ENCODE peak calls at places on chromosomes 13 and 19, in eight cellular contexts. V is neuronal stem cell, U is ovary, N is tibial nerve, A is lung, H is psoas muscle, X is heart left ventricle, F is endodermal cell. E is an unnamed sample. For H3K36me3 and H3K4me1, the result is how much of the 10 kb centered on the place peaks cover.

GRCh38 chr19:6842871-6843607 is 44.3 kb upstream of the ADGRE1 start:
- DNase-seq in A (no peak), X (no peak), V (no peak), N (no peak), U (no peak), H (no peak), F (no peak), E (no peak)

GRCh38 chr13:80259159-80259558 is 81.8 kb downstream of the SPRY2 start:
- DNase-seq in F (no peak), N (no peak), U (no peak), X (no peak), H (no peak), V (no peak), A (no peak), E (no peak)

GRCh38 chr13:112684041-112684440 is 5.8 kb upstream of the ATP11A start:
- DNase-seq in A (no peak), V (no peak), H (no peak), X (no peak), N (no peak), U (no peak), F (no peak), E (no peak)

GRCh38 chr19:961866-962620 is 22.1 kb upstream of the WDR18 start:
- DNase-seq in N (no peak), F (no peak), H (no peak), A (no peak), V (no peak), X (no peak), U (no peak), E (no peak)

GRCh38 chr13:48583859-48584311 is 51.0 kb upstream of the RCBTB2 start:
- DNase-seq in X (no peak), H (no peak), V (no peak), A (no peak), N (no peak), U (no peak), F (no peak), E (no peak)

GRCh38 chr19:13896227-13896626 is 9.7 kb downstream of the BRME1 start:
- DNase-seq in N (no peak), U (no peak), X (no peak), V (no peak), A (no peak), F (no peak), H (no peak), E (no peak)

GRCh38 chr19:50542825-50543428 is 25.3 kb downstream of the LRRC4B start:
- DNase-seq in V (no peak), H (no peak), F (peak), U (no peak), N (no peak), X (no peak), A (no peak), E (no peak)

GRCh38 chr19:2962018-2962670 is 15.2 kb upstream of the TLE6 start:
- DNase-seq in V (peak), F (peak), X (no peak), U (no peak), N (peak), H (no peak), A (peak), E (peak)

GRCh38 chr13:38641164-38641948 is 45.5 kb upstream of the FREM2 start:
- DNase-seq in N (no peak), H (no peak), U (no peak), V (no peak), A (no peak), X (no peak), F (no peak), E (no peak)

GRCh38 chr19:2624537-2625091 is 77.9 kb downstream of the GNG7 start:
- DNase-seq in N (no peak), F (peak), H (peak), A (no peak), U (no peak), V (no peak), X (peak), E (peak)

GRCh38 chr19:55546822-55547614 is 1.7 kb upstream of the SBK3 start:
- DNase-seq in V (no peak), A (peak), F (no peak), X (peak), U (peak), H (peak), N (peak), E (peak)

GRCh38 chr13:113585828-113586355 is 1.3 kb downstream of the TFDP1 start:
- DNase-seq in U (no peak), V (no peak), X (no peak), H (no peak), A (no peak), N (no peak), F (peak), E (peak)

GRCh38 chr13:36965767-36966166 is 33.4 kb downstream of the ALG5 start:
- DNase-seq in A (no peak), N (no peak), V (no peak), U (no peak), X (no peak), F (no peak), H (no peak), E (no peak)

GRCh38 chr19:41616785-41617621 is 9.9 kb downstream of the CEACAM4 start:
- DNase-seq in A (peak), V (no peak), F (peak), U (no peak), X (no peak), N (no peak), H (no peak), E (no peak)

GRCh38 chr13:35475131-35475959 is 1.1 kb downstream of the MAB21L1 start:
- DNase-seq in N (peak), F (peak), A (no peak), H (peak), X (peak), U (peak), V (peak), E (peak)

GRCh38 chr13:68982961-68983619 is 1124.5 kb upstream of the ATXN8OS start:
- DNase-seq in V (no peak), F (peak), U (no peak), A (no peak), N (no peak), H (no peak), X (no peak), E (no peak)

GRCh38 chr19:791605-792360 is 5.5 kb upstream of the PTBP1 start:
- DNase-seq in N (no peak), V (no peak), H (peak), A (no peak), U (peak), X (no peak), F (peak), E (no peak)

GRCh38 chr19:43474986-43475705 is 9.7 kb upstream of the LYPD3 start:
- DNase-seq in A (peak), H (peak), F (peak), N (peak), U (peak), X (peak), V (peak), E (peak)

GRCh38 chr13:91292630-91293221 is 54.8 kb upstream of the MIR17HG start:
- DNase-seq in F (no peak), N (no peak), H (no peak), V (peak), X (no peak), U (no peak), A (no peak), E (no peak)

GRCh38 chr19:33054623-33055022 is 10.1 kb downstream of the RHPN2 start:
- DNase-seq in X (no peak), U (no peak), N (no peak), A (no peak), F (no peak), V (no peak), H (no peak), E (no peak)

GRCh38 chr19:5150331-5150901 is 181.5 kb downstream of the KDM4B start:
- DNase-seq in H (no peak), X (no peak), V (no peak), U (no peak), A (no peak), F (no peak), N (no peak), E (no peak)

GRCh38 chr13:30616927-30617314 is 799 bp upstream of the USPL1 start:
- DNase-seq in H (no peak), N (peak), V (no peak), X (peak), F (peak), A (peak), U (peak), E (peak)

GRCh38 chr19:8095354-8095886 is 42.9 kb downstream of the CCL25 start:
- DNase-seq in F (no peak), X (no peak), H (no peak), A (no peak), V (no peak), U (no peak), N (no peak), E (no peak)

GRCh38 chr13:113672002-113672651 is 5.1 kb downstream of the GRK1 start:
- DNase-seq in V (no peak), F (peak), U (no peak), X (no peak), N (no peak), A (no peak), H (no peak), E (no peak)

GRCh38 chr19:29245221-29245620 is 32.3 kb upstream of the UQCRFS1 start:
- DNase-seq in F (no peak), X (no peak), N (no peak), V (no peak), A (no peak), U (no peak), H (no peak), E (peak)

GRCh38 chr19:19445288-19445687 is 39.8 kb downstream of the GATAD2A start:
- DNase-seq in X (no peak), H (no peak), A (no peak), V (no peak), N (no peak), F (no peak), U (no peak), E (no peak)

GRCh38 chr13:113853518-113854237 is 10.2 kb downstream of the GAS6 start:
- DNase-seq in X (no peak), V (no peak), A (no peak), H (no peak), N (no peak), U (peak), F (peak), E (peak)

GRCh38 chr19:4066176-4066606 is 508 bp downstream of the ZBTB7A start:
- DNase-seq in H (peak), U (peak), A (no peak), N (no peak), V (no peak), F (no peak), X (no peak), E (peak)

GRCh38 chr19:33883869-33884519 is 87.3 kb downstream of the KCTD15 start:
- DNase-seq in F (peak), X (peak), A (no peak), N (no peak), V (no peak), U (no peak), H (no peak), E (peak)

GRCh38 chr19:35466259-35466658 is 18.2 kb downstream of the FFAR2 start:
- DNase-seq in V (no peak), A (no peak), H (no peak), X (no peak), U (no peak), N (no peak), F (no peak), E (no peak)

GRCh38 chr19:50921391-50922315 is 10.5 kb upstream of the KLK4 start:
- DNase-seq in F (peak), V (peak), H (no peak), A (no peak), U (no peak), X (no peak), N (peak), E (peak)

GRCh38 chr19:5943623-5944022 is 29.6 kb downstream of the CAPS start:
- DNase-seq in U (no peak), F (no peak), X (no peak), N (no peak), H (no peak), A (no peak), V (no peak), E (no peak)

GRCh38 chr19:45558399-45558878 is 26.2 kb downstream of the OPA3 start:
- DNase-seq in X (peak), N (peak), V (peak), U (no peak), A (peak), F (peak), H (no peak), E (peak)

GRCh38 chr19:40614595-40615411 is 13.6 kb downstream of the LTBP4 start:
- DNase-seq in U (peak), N (peak), X (peak), H (peak), A (peak), V (peak), F (peak), E (peak)

DNA sequence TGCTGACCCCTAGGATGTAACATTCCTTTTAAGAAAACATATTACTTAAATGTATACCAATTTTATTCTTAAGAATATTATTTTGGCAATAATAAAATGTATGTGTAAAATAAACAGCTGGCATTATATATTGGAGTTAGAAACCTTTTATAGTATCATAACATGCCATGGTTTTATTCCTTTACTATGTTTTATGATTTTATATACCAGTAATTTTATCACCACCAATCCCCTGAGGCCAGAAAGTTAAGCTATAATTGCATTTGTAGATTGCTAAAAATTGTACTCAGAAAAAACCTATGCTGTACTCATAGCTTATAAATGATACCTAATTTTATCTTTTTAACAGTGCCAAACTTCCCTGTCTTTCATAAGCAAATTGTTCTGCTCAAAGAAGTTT is 17.9 kb downstream of the GPALPP1 start:
- DNase-seq in N (no peak), H (no peak), U (no peak), V (no peak), F (no peak), A (no peak), X (no peak), E (no peak)
- H3K36me3 ChIP-seq in N (under half), H (under half), U (under half), V (under half), F (half or more), A (under half), X (under half), E (under half)

GRCh38 chr13:29160862-29161261 is 340.7 kb downstream of the MTUS2 start:
- DNase-seq in U (no peak), V (no peak), X (no peak), A (no peak), H (no peak), F (no peak), N (no peak), E (no peak)
- H3K4me1 ChIP-seq in U (under half), V (under half), X (under half), A (under half), H (under half), F (under half), N (under half), E (under half)

DNA sequence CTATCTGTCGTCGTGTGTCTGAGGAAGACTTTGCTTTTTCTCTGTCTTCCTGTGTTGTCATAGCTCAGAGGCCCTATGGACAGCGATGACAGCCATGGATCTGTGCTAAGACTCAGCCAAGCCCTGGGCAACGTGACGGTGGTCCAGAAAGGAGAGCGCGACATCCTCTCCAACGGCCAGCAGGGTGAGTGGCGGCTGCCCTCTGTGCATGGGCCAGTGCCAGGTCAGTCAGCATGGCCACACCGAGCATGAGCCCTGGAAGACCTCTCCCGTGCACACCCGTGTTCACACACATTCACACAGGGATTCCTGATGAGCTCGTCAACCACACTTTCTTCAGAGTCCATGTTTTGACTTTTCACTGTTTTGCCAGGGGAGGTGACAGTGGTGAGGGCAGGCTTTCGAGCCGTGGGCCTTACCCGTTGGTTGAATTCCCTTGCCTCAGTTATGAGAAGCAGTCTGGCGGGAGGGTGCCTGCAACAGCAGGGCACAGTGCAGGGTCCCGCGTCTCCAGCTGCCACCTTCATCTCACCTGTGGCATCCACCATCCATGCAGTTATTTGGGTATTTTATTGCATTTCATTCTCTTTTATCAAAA is 20.2 kb downstream of the NAXD start:
- DNase-seq in H (no peak), V (no peak), U (no peak), A (no peak), X (no peak), N (no peak), F (peak), E (no peak)
- H3K36me3 ChIP-seq in H (under half), V (under half), U (under half), A (under half), X (under half), N (under half), F (half or more), E (under half)

GRCh38 chr19:16590876-16591802 is 18.9 kb upstream of the SLC35E1 start:
- DNase-seq in N (no peak), F (no peak), H (no peak), V (no peak), X (no peak), U (no peak), A (no peak), E (no peak)
- H3K4me1 ChIP-seq in N (half or more), F (under half), H (half or more), V (under half), X (under half), U (under half), A (under half), E (half or more)

GRCh38 chr19:15110418-15110815 is 3.2 kb downstream of the SYDE1 start:
- DNase-seq in A (no peak), V (no peak), X (no peak), N (no peak), U (no peak), F (no peak), H (no peak), E (no peak)
- H3K36me3 ChIP-seq in A (under half), V (under half), X (under half), N (under half), U (under half), F (under half), H (under half), E (under half)

GRCh38 chr13:110973007-110973700 is 58.3 kb upstream of the ANKRD10 start:
- DNase-seq in U (no peak), A (no peak), F (no peak), X (no peak), H (no peak), N (no peak), V (no peak), E (no peak)
- H3K4me1 ChIP-seq in U (under half), A (under half), F (under half), X (under half), H (under half), N (under half), V (under half), E (under half)

GRCh38 chr19:46745030-46745429 is 827 bp upstream of the FKRP start:
- DNase-seq in N (no peak), V (no peak), F (no peak), H (no peak), U (no peak), A (no peak), X (no peak), E (no peak)
- H3K36me3 ChIP-seq in N (under half), V (under half), F (under half), H (under half), U (under half), A (under half), X (under half), E (under half)

GRCh38 chr19:38228005-38228377 is 4.0 kb upstream of the DPF1 start:
- DNase-seq in V (no peak), A (no peak), F (peak), X (no peak), N (no peak), H (no peak), U (no peak), E (no peak)
- H3K4me1 ChIP-seq in V (under half), A (under half), F (under half), X (under half), N (under half), H (under half), U (under half), E (under half)

GRCh38 chr13:96780105-96780504 is 214.2 kb downstream of the OXGR1 start:
- DNase-seq in V (no peak), H (no peak), F (no peak), A (no peak), X (no peak), N (no peak), U (no peak), E (no peak)
- H3K36me3 ChIP-seq in V (under half), H (under half), F (under half), A (under half), X (under half), N (under half), U (under half), E (under half)

E was measured in testis.